ENCODE peak calls at places on chromosomes 1 and 21, in nine cellular contexts. P is endothelial cell, D is IMR-90, L is prostate gland, C is H1, G is esophagus squamous epithelium, J is AG09319, S is OCI-LY7, Y is left ventricle myocardium inferior. F is an unnamed sample.

GRCh38 chr1:161763522-161764098 is 2.5 kb upstream of the ATF6 start:
- DNase-seq in P (no peak), D (no peak), L (no peak), C (no peak), G (no peak), J (no peak), S (peak; percentile 62), Y (no peak), F (peak; percentile 23)

GRCh38 chr1:204261746-204262505 is 48.1 kb upstream of the GOLT1A start:
- DNase-seq in P (no peak), D (peak; percentile 77), L (no peak), C (no peak), G (no peak), J (no peak), S (no peak), Y (no peak), F (no peak)

GRCh38 chr1:16351449-16351993 is 759 bp downstream of the FBXO42 start:
- DNase-seq in P (no peak), D (peak; percentile 34), L (peak; percentile 24), C (no peak), G (no peak), J (no peak), S (peak; percentile 8), Y (no peak), F (no peak)

GRCh38 chr1:35454616-35455015 is 102.6 kb downstream of the KIAA0319L start:
- DNase-seq in P (no peak), D (peak; percentile 94), L (no peak), C (no peak), G (no peak), J (peak; percentile 44), S (no peak), Y (no peak), F (no peak)

GRCh38 chr1:966135-966602 is at the start of gene PLEKHN1:
- DNase-seq in P (no peak), D (peak; percentile 45), L (peak; percentile 46), C (peak; percentile 79), G (no peak), J (no peak), S (no peak), Y (no peak), F (peak; percentile 74)

GRCh38 chr21:26388731-26389231 is 184.3 kb downstream of the CYYR1 start:
- DNase-seq in P (no peak), D (peak; percentile 38), L (no peak), C (no peak), G (no peak), J (no peak), S (no peak), Y (no peak), F (no peak)

GRCh38 chr1:237851209-237851845 is 39.4 kb downstream of the ZP4 start:
- DNase-seq in P (peak; percentile 71), D (peak; percentile 35), L (no peak), C (peak; percentile 82), G (no peak), J (no peak), S (peak; percentile 24), Y (no peak), F (peak; percentile 36)

GRCh38 chr1:149967041-149967440 is 30.4 kb upstream of the MTMR11 start:
- DNase-seq in P (no peak), D (no peak), L (no peak), C (no peak), G (no peak), J (no peak), S (no peak), Y (no peak), F (no peak)

GRCh38 chr21:38679531-38679930 is 126.2 kb upstream of the ETS2 start:
- DNase-seq in P (no peak), D (peak; percentile 62), L (no peak), C (no peak), G (no peak), J (no peak), S (no peak), Y (no peak), F (peak; percentile 56)

GRCh38 chr1:101247404-101248287 is 10.8 kb downstream of the S1PR1 start:
- DNase-seq in P (no peak), D (no peak), L (no peak), C (no peak), G (no peak), J (no peak), S (peak; percentile 95), Y (no peak), F (peak; percentile 59)

GRCh38 chr1:172969611-172970010 is 81.1 kb downstream of the TNFSF18 start:
- DNase-seq in P (no peak), D (peak; percentile 84), L (no peak), C (no peak), G (no peak), J (no peak), S (no peak), Y (no peak), F (no peak)

GRCh38 chr1:25647863-25648262 is 31.3 kb downstream of the MAN1C1 start:
- DNase-seq in P (no peak), D (no peak), L (no peak), C (peak; percentile 36), G (no peak), J (no peak), S (no peak), Y (peak; percentile 50), F (no peak)

GRCh38 chr1:166089804-166090203 is 77.0 kb downstream of the FAM78B start:
- DNase-seq in P (no peak), D (no peak), L (no peak), C (no peak), G (no peak), J (no peak), S (no peak), Y (no peak), F (peak; percentile 46)

GRCh38 chr1:240854367-240854766 is 242.4 kb upstream of the GREM2 start:
- DNase-seq in P (no peak), D (peak; percentile 21), L (no peak), C (no peak), G (no peak), J (peak; percentile 74), S (no peak), Y (no peak), F (no peak)

GRCh38 chr1:47432071-47433036 is 5.5 kb upstream of the FOXD2 start:
- DNase-seq in P (peak; percentile 87), D (peak; percentile 79), L (peak; percentile 86), C (peak; percentile 94), G (no peak), J (no peak), S (peak; percentile 28), Y (peak; percentile 71), F (peak; percentile 66)

GRCh38 chr1:44225761-44226160 is 12.5 kb downstream of the DMAP1 start:
- DNase-seq in P (no peak), D (no peak), L (no peak), C (no peak), G (no peak), J (no peak), S (no peak), Y (no peak), F (no peak)

GRCh38 chr1:114594046-114594445 is 12.6 kb upstream of the BCAS2 start:
- DNase-seq in P (no peak), D (no peak), L (no peak), C (no peak), G (no peak), J (no peak), S (no peak), Y (no peak), F (no peak)

GRCh38 chr1:165928075-165928731 is 100.8 kb downstream of the UCK2 start:
- DNase-seq in P (peak; percentile 67), D (peak; percentile 56), L (no peak), C (peak; percentile 70), G (no peak), J (peak; percentile 3), S (peak; percentile 67), Y (no peak), F (peak; percentile 77)

GRCh38 chr1:12443151-12443550 is 174.9 kb downstream of the DHRS3 start:
- DNase-seq in P (no peak), D (no peak), L (no peak), C (no peak), G (no peak), J (no peak), S (no peak), Y (no peak), F (no peak)

GRCh38 chr1:18732686-18733085 is 102.0 kb downstream of the PAX7 start:
- DNase-seq in P (no peak), D (no peak), L (no peak), C (no peak), G (no peak), J (no peak), S (no peak), Y (no peak), F (peak; percentile 16)

GRCh38 chr21:16002872-16003466 is 273.2 kb downstream of the USP25 start:
- DNase-seq in P (no peak), D (peak; percentile 51), L (no peak), C (no peak), G (no peak), J (no peak), S (no peak), Y (no peak), F (no peak)
- TF ChIP-seq CTCF in P (peak; percentile 41), D (peak; percentile 67), L (peak; percentile 42), C (peak; percentile 29), G (peak; percentile 22), J (peak; percentile 51), S (peak; percentile 67), Y (peak; percentile 49), F (no peak)

GRCh38 chr1:197725975-197726374 is 49.3 kb downstream of the DENND1B start:
- DNase-seq in P (no peak), D (no peak), L (no peak), C (no peak), G (no peak), J (no peak), S (no peak), Y (no peak), F (no peak)
- TF ChIP-seq CTCF in P (no peak), D (no peak), L (no peak), C (no peak), G (no peak), J (no peak), S (no peak), Y (no peak), F (no peak)

GRCh38 chr1:31681421-31681820 is 22.4 kb downstream of the COL16A1 start:
- DNase-seq in P (no peak), D (no peak), L (no peak), C (no peak), G (no peak), J (no peak), S (no peak), Y (no peak), F (no peak)
- TF ChIP-seq CTCF in P (no peak), D (no peak), L (no peak), C (no peak), G (no peak), J (no peak), S (no peak), Y (no peak), F (no peak)

GRCh38 chr1:245512980-245513578 is 358.3 kb downstream of the KIF26B start:
- DNase-seq in P (no peak), D (no peak), L (no peak), C (no peak), G (no peak), J (no peak), S (no peak), Y (no peak), F (peak; percentile 26)

GRCh38 chr1:245520611-245521010 is 365.8 kb downstream of the KIF26B start:
- DNase-seq in P (no peak), D (no peak), L (no peak), C (no peak), G (no peak), J (no peak), S (no peak), Y (no peak), F (no peak)

GRCh38 chr1:245512181-245512888 is 357.6 kb downstream of the KIF26B start:
- DNase-seq in P (no peak), D (no peak), L (no peak), C (no peak), G (no peak), J (no peak), S (no peak), Y (no peak), F (no peak)

GRCh38 chr1:245516178-245516829 is 361.5 kb downstream of the KIF26B start:
- DNase-seq in P (no peak), D (peak; percentile 67), L (no peak), C (no peak), G (no peak), J (no peak), S (peak; percentile 21), Y (no peak), F (peak; percentile 35)
- TF ChIP-seq CTCF in P (no peak), D (peak; percentile 50), L (no peak), C (peak; percentile 35), G (no peak), J (no peak), S (peak; percentile 50), Y (no peak), F (peak; percentile 29)

F was measured in GM13977.